ENCODE peak calls at places on chromosomes 1 and 21, in ten cellular contexts. B, V, A, N, M, H, S, Y, E and X are unnamed samples.

GRCh38 chr21:34109075-34109474 is 35.7 kb downstream of the MRPS6 start:
- DNase-seq in E (no peak), Y (no peak), M (no peak), H (no peak), N (no peak), A (no peak), B (no peak), S (no peak), V (no peak), X (no peak)

GRCh38 chr1:67626495-67627235 is 58.3 kb upstream of the GADD45A start:
- DNase-seq in A (no peak), Y (no peak), M (no peak), S (no peak), V (no peak), B (peak), N (peak), E (no peak), H (no peak), X (no peak)

GRCh38 chr1:244150071-244150470 is 99.0 kb downstream of the ZBTB18 start:
- DNase-seq in Y (no peak), A (no peak), E (no peak), S (no peak), N (peak), M (no peak), B (no peak), V (no peak), H (no peak), X (no peak)

GRCh38 chr1:205068457-205069035 is 15.7 kb downstream of the TMEM81 start:
- DNase-seq in M (no peak), H (no peak), N (peak), E (no peak), V (no peak), Y (peak), A (no peak), S (no peak), B (peak), X (no peak)

GRCh38 chr1:27267153-27267552 is 32.7 kb downstream of the WDTC1 start:
- DNase-seq in Y (no peak), A (no peak), N (no peak), S (no peak), B (no peak), H (no peak), M (no peak), V (no peak), E (no peak), X (no peak)

GRCh38 chr1:161763522-161764098 is 2.5 kb upstream of the ATF6 start:
- DNase-seq in B (no peak), N (no peak), H (no peak), S (peak), A (peak), M (no peak), V (no peak), E (peak), Y (no peak), X (no peak)

GRCh38 chr21:34061983-34062382 is 11.4 kb upstream of the MRPS6 start:
- DNase-seq in Y (no peak), A (peak), S (peak), B (peak), V (no peak), E (no peak), M (no peak), H (no peak), N (no peak), X (no peak)

GRCh38 chr1:156767879-156768608 is 709 bp downstream of the PRCC start:
- DNase-seq in S (peak), A (peak), M (no peak), Y (no peak), V (no peak), B (no peak), N (no peak), E (no peak), H (no peak), X (peak)

GRCh38 chr1:52195161-52195560 is 53.3 kb downstream of the ZFYVE9 start:
- DNase-seq in M (no peak), A (no peak), Y (no peak), E (no peak), S (no peak), N (peak), V (no peak), H (no peak), B (peak), X (no peak)

GRCh38 chr1:160096491-160097116 is 1.8 kb downstream of the IGSF8 start:
- DNase-seq in A (peak), N (peak), V (no peak), H (no peak), E (no peak), M (peak), B (peak), S (no peak), Y (no peak), X (peak)

GRCh38 chr1:10679521-10680220 is 116.8 kb downstream of the CASZ1 start:
- DNase-seq in B (peak), S (peak), Y (no peak), V (no peak), A (peak), M (no peak), H (no peak), N (peak), E (no peak), X (no peak)

GRCh38 chr21:45012661-45013270 is 61.6 kb upstream of the ADARB1 start:
- DNase-seq in A (no peak), B (no peak), H (no peak), Y (no peak), M (no peak), E (peak), S (peak), N (no peak), V (peak), X (peak)

GRCh38 chr21:29647353-29647781 is 292.4 kb downstream of the GRIK1 start:
- DNase-seq in A (no peak), B (peak), S (no peak), M (no peak), N (peak), E (no peak), V (no peak), H (no peak), Y (no peak), X (no peak)

GRCh38 chr1:181152892-181153633 is 64.6 kb downstream of the IER5 start:
- DNase-seq in E (no peak), V (peak), A (no peak), Y (no peak), M (peak), S (peak), B (peak), N (peak), H (no peak), X (peak)

GRCh38 chr21:44575307-44576024 is 1.9 kb downstream of the KRTAP10-4 start:
- DNase-seq in M (peak), Y (no peak), B (no peak), S (no peak), V (no peak), H (no peak), N (no peak), E (no peak), A (no peak), X (no peak)

GRCh38 chr1:201405484-201405831 is 6.3 kb upstream of the LAD1 start:
- DNase-seq in B (no peak), N (no peak), A (no peak), E (peak), Y (no peak), V (no peak), M (no peak), S (no peak), H (no peak), X (no peak)

GRCh38 chr1:202186327-202186726 is 7.3 kb upstream of the LGR6 start:
- DNase-seq in M (no peak), S (no peak), N (no peak), V (no peak), Y (no peak), H (no peak), B (no peak), E (no peak), A (no peak), X (no peak)

GRCh38 chr1:17661546-17662157 is 93.5 kb upstream of the ACTL8 start:
- DNase-seq in Y (peak), N (peak), B (peak), V (peak), H (no peak), A (peak), E (peak), S (peak), M (no peak), X (peak)

GRCh38 chr1:8083739-8084484 is 57.8 kb upstream of the ERRFI1 start:
- DNase-seq in M (no peak), E (no peak), A (no peak), Y (no peak), N (peak), B (peak), H (no peak), V (no peak), S (no peak), X (no peak)

GRCh38 chr1:28343405-28343804 is 14.6 kb downstream of the MED18 start:
- DNase-seq in A (no peak), V (no peak), B (no peak), N (peak), Y (no peak), M (no peak), H (no peak), S (no peak), E (no peak), X (no peak)

GRCh38 chr1:158101944-158102343 is 78.8 kb upstream of the CD1D start:
- DNase-seq in N (peak), A (no peak), B (peak), E (no peak), H (no peak), S (no peak), Y (no peak), V (no peak), M (no peak), X (no peak)

GRCh38 chr1:24126023-24126671 is 14.2 kb upstream of the MYOM3 start:
- DNase-seq in E (no peak), S (no peak), A (no peak), N (peak), B (peak), V (no peak), M (no peak), Y (no peak), H (no peak), X (no peak)

GRCh38 chr1:71950579-71950978 is 331.8 kb downstream of the NEGR1 start:
- DNase-seq in V (no peak), S (no peak), M (no peak), B (no peak), H (no peak), N (no peak), Y (no peak), E (no peak), A (no peak), X (no peak)

GRCh38 chr1:233113009-233113712 is 162.8 kb downstream of the NTPCR start:
- DNase-seq in Y (no peak), H (peak), E (peak), A (peak), V (no peak), S (peak), N (peak), M (peak), B (peak), X (peak)

GRCh38 chr1:214213136-214213535 is 67.8 kb upstream of the SMYD2 start:
- DNase-seq in V (no peak), E (peak), H (no peak), A (no peak), N (peak), S (no peak), B (peak), Y (no peak), M (no peak), X (no peak)

GRCh38 chr21:32748529-32748928 is 20.7 kb upstream of the SYNJ1 start:
- DNase-seq in Y (no peak), H (no peak), N (no peak), V (no peak), E (no peak), B (no peak), A (no peak), S (no peak), M (no peak), X (no peak)

GRCh38 chr1:11772458-11772857 is 10.5 kb downstream of the C1orf167 start:
- DNase-seq in A (no peak), M (no peak), S (peak), B (no peak), N (no peak), E (no peak), V (no peak), Y (no peak), H (no peak), X (no peak)

GRCh38 chr1:118898702-118899101 is 89.4 kb downstream of the TBX15 start:
- DNase-seq in M (no peak), B (no peak), H (no peak), A (no peak), S (no peak), Y (no peak), E (no peak), V (no peak), N (no peak), X (no peak)

GRCh38 chr1:219938706-219939105 is 10.3 kb upstream of the SLC30A10 start:
- DNase-seq in S (no peak), N (peak), Y (no peak), E (no peak), A (no peak), H (peak), M (peak), B (peak), V (no peak), X (no peak)

GRCh38 chr1:40272653-40273213 is 14.7 kb downstream of the ZMPSTE24 start:
- DNase-seq in V (no peak), N (no peak), S (no peak), E (no peak), A (no peak), B (no peak), Y (no peak), M (no peak), H (no peak), X (no peak)

GRCh38 chr1:175376194-175376593 is 183.6 kb upstream of the KIAA0040 start:
- DNase-seq in H (no peak), V (no peak), A (peak), S (peak), B (peak), Y (no peak), N (no peak), E (peak), M (no peak), X (no peak)

GRCh38 chr21:26834181-26834945 is 10.8 kb downstream of the ADAMTS1 start:
- DNase-seq in M (no peak), B (peak), V (no peak), Y (no peak), A (no peak), N (peak), E (no peak), S (peak), H (no peak), X (no peak)

GRCh38 chr1:87644500-87645245 is 316.0 kb downstream of the LMO4 start:
- DNase-seq in H (peak), M (no peak), S (no peak), V (no peak), B (peak), Y (no peak), A (peak), N (peak), E (no peak), X (no peak)

GRCh38 chr1:36432616-36433015 is 17.6 kb downstream of the OSCP1 start:
- DNase-seq in B (no peak), S (no peak), V (no peak), H (no peak), A (no peak), E (no peak), N (no peak), M (no peak), Y (no peak), X (no peak)

GRCh38 chr1:10210841-10211804 is 753 bp downstream of the KIF1B start:
- DNase-seq in M (peak), A (peak), H (peak), V (peak), N (peak), S (peak), E (peak), Y (peak), B (peak), X (peak)

GRCh38 chr1:9235123-9235513 is 544 bp downstream of the H6PD start:
- DNase-seq in H (no peak), M (no peak), S (peak), N (peak), A (no peak), V (no peak), B (peak), Y (no peak), E (peak), X (no peak)

GRCh38 chr1:230191079-230191478 is 124.0 kb downstream of the GALNT2 start:
- DNase-seq in V (no peak), E (no peak), N (peak), B (peak), M (peak), Y (no peak), H (no peak), S (no peak), A (no peak), X (peak)

GRCh38 chr1:85344256-85344694 is 67.8 kb upstream of the BCL10 start:
- DNase-seq in E (peak), A (no peak), M (no peak), S (peak), V (no peak), H (no peak), Y (no peak), B (peak), N (peak), X (no peak)

GRCh38 chr1:234624718-234625117 is 14.7 kb upstream of the IRF2BP2 start:
- DNase-seq in S (no peak), V (no peak), Y (no peak), H (no peak), B (no peak), E (no peak), N (no peak), A (no peak), M (no peak), X (no peak)
- TF ChIP-seq CTCF in S (no peak), V (no peak), Y (no peak), H (no peak), B (no peak), E (no peak), N (no peak), A (no peak), M (no peak), X (no peak)

DNA sequence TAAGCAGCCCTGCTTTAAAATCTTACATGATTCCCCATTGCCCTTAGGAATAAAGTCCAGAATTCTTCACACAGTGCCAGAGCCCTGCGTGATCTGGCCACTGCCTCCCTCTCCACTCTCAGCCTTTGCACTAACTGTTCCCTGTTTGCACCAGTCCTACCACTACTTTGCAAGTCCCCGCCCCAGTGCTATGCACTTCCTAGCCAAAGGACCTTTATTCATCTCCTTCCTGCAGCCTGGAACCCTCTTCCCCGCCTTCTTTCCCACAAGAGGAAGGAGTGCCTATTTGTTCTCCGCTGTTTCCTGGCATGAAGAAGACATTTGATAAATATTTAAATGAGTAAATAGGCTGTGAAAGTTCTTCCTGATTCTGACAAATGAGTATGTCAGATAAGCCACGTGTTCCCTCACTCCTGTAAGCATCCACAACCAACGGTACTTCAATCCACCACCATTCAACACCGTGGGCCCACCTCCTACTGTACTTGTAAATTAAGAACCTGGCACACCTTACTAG is 23.9 kb downstream of the CAPN8 start:
- DNase-seq in H (no peak), M (no peak), Y (no peak), E (no peak), B (no peak), V (no peak), A (no peak), N (no peak), S (no peak), X (no peak)
- TF ChIP-seq CTCF in H (no peak), M (no peak), Y (no peak), E (no peak), B (no peak), V (no peak), A (no peak), N (no peak), S (no peak), X (no peak)

GRCh38 chr1:54107131-54107530 is 45.7 kb downstream of the CDCP2 start:
- DNase-seq in S (peak), H (no peak), A (no peak), Y (no peak), B (peak), V (no peak), M (peak), E (no peak), N (peak), X (no peak)
- TF ChIP-seq CTCF in S (peak), H (peak), A (no peak), Y (peak), B (peak), V (no peak), M (no peak), E (no peak), N (peak), X (no peak)

DNA sequence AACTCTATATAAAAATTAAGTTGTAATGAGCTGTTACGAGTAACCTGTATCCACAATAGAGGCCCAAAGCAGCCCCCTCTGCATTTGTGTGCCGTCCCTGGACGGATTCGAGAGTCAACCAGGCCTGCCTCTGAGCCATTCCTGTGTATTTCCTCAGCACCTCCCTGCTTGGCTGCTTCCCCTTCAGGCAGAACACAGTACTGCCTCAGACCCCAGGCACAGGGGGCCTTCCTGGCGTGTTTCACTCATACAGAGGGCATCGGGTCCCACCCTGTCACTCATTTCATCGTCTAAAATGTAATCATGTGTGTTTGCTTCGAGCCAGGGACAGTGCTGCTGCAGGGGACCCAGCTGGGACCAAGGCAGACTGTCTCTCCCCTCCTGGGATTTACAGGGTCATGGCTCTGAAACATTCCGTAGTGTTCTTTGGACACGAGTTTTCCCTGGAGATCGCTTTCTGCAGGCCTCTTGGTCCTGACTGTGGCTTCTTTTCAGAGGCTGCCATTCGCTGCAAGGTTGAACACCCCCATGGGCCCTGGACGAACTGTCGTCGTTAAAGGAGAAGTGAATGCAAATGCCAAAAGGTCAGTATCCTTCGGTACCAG is 19.4 kb downstream of the LGALS8 start:
- DNase-seq in M (no peak), E (no peak), V (no peak), S (peak), N (no peak), B (no peak), H (no peak), A (no peak), Y (no peak), X (no peak)
- TF ChIP-seq CTCF in M (no peak), E (no peak), V (no peak), S (peak), N (no peak), B (no peak), H (peak), A (no peak), Y (peak), X (no peak)